ENCODE peak calls at places on chromosome 16, in nine cellular contexts. T, E, H, V, D, L, O, J and M are unnamed samples.

GRCh38 chr16:10165643-10166042 is 16.6 kb downstream of the GRIN2A start:
- DNase-seq in T (no peak), E (no peak), H (no peak), V (no peak), D (no peak), L (no peak), O (no peak), J (no peak), M (no peak)

GRCh38 chr16:49929606-49930005 is 73.7 kb upstream of the ZNF423 start:
- DNase-seq in T (no peak), E (no peak), H (no peak), V (no peak), D (no peak), L (no peak), O (peak), J (no peak), M (no peak)

GRCh38 chr16:69217433-69217832 is 30.5 kb downstream of the SNTB2 start:
- DNase-seq in T (peak), E (no peak), H (no peak), V (no peak), D (no peak), L (peak), O (no peak), J (no peak), M (no peak)

GRCh38 chr16:396605-397004 is 394 bp upstream of the NME4 start:
- DNase-seq in T (peak), E (no peak), H (no peak), V (peak), D (no peak), L (peak), O (peak), J (peak), M (no peak)

GRCh38 chr16:3010510-3010909 is 2.2 kb upstream of the CLDN9 start:
- DNase-seq in T (no peak), E (no peak), H (no peak), V (no peak), D (no peak), L (no peak), O (no peak), J (no peak), M (no peak)

GRCh38 chr16:85461814-85462404 is 151.2 kb upstream of the GSE1 start:
- DNase-seq in T (no peak), E (no peak), H (no peak), V (no peak), D (no peak), L (peak), O (peak), J (no peak), M (peak)

GRCh38 chr16:11319529-11320146 is 25.6 kb upstream of the RMI2 start:
- DNase-seq in T (no peak), E (no peak), H (no peak), V (no peak), D (no peak), L (no peak), O (no peak), J (no peak), M (no peak)

GRCh38 chr16:69031877-69032301 is 73.6 kb upstream of the HAS3 start:
- DNase-seq in T (no peak), E (no peak), H (no peak), V (no peak), D (no peak), L (no peak), O (no peak), J (no peak), M (no peak)

GRCh38 chr16:48576927-48577326 is 33.1 kb downstream of the N4BP1 start:
- DNase-seq in T (no peak), E (peak), H (no peak), V (peak), D (no peak), L (peak), O (no peak), J (no peak), M (no peak)

GRCh38 chr16:12256880-12257279 is 280.3 kb downstream of the SNX29 start:
- DNase-seq in T (no peak), E (no peak), H (no peak), V (no peak), D (no peak), L (peak), O (no peak), J (no peak), M (no peak)

GRCh38 chr16:280005-280421 is 378 bp upstream of the ARHGDIG start:
- DNase-seq in T (no peak), E (no peak), H (no peak), V (no peak), D (no peak), L (no peak), O (no peak), J (no peak), M (no peak)

GRCh38 chr16:78317871-78318270 is 218.4 kb downstream of the WWOX start:
- DNase-seq in T (no peak), E (no peak), H (no peak), V (no peak), D (no peak), L (peak), O (no peak), J (no peak), M (no peak)

GRCh38 chr16:84916156-84916555 is 95.2 kb downstream of the ZDHHC7 start:
- DNase-seq in T (no peak), E (no peak), H (no peak), V (no peak), D (no peak), L (no peak), O (no peak), J (no peak), M (no peak)

GRCh38 chr16:46765050-46765449 is 16.9 kb upstream of the MYLK3 start:
- DNase-seq in T (peak), E (no peak), H (no peak), V (peak), D (no peak), L (peak), O (no peak), J (no peak), M (no peak)

GRCh38 chr16:18933501-18933900 is 7.3 kb upstream of the SMG1 start:
- DNase-seq in T (no peak), E (no peak), H (no peak), V (no peak), D (no peak), L (no peak), O (no peak), J (no peak), M (no peak)